ENCODE peak calls at places on chromosomes 5 and 9, in ten cellular contexts. Y is ELF-1; W is SHP77; Q is HT1080; S is amniotic epithelial cell; M is activated naive CD4-positive, alpha-beta T cell treated with anti-CD3 and anti-CD28 coated beads for 36 hours; A is CD8-positive, alpha-beta memory T cell; V is astrocyte of the spinal cord; P is skeletal muscle cell; Z is gastrocnemius medialis. N is an unnamed sample.

GRCh38 chr9:128764361-128764760 is 7.4 kb downstream of the ZER1 start:
- DNase-seq in Y (peak), Z (no peak), S (no peak), Q (no peak), A (no peak), P (no peak), W (no peak), M (peak), V (no peak), N (no peak)

GRCh38 chr5:115423541-115423940 is 121.0 kb downstream of the FEM1C start:
- DNase-seq in Z (peak), Q (no peak), Y (no peak), P (no peak), A (no peak), V (no peak), M (no peak), W (peak), S (no peak), N (no peak)

GRCh38 chr5:82388186-82388585 is 110.0 kb upstream of the RPS23 start:
- DNase-seq in W (no peak), P (no peak), Z (no peak), M (no peak), Y (no peak), V (peak), S (peak), Q (no peak), A (no peak), N (no peak)

GRCh38 chr5:74594172-74595040 is 46.1 kb downstream of the ENC1 start:
- DNase-seq in Q (no peak), S (peak), M (no peak), P (no peak), V (peak), Z (no peak), W (no peak), A (no peak), Y (no peak), N (no peak)

GRCh38 chr9:86945868-86946711 is 1.2 kb downstream of the GAS1 start:
- DNase-seq in V (peak), P (peak), Y (peak), M (peak), Q (peak), S (peak), W (peak), A (peak), Z (peak), N (peak)

GRCh38 chr9:101325053-101325452 is 59.8 kb downstream of the BAAT start:
- DNase-seq in Q (no peak), V (no peak), M (no peak), Z (no peak), A (no peak), Y (no peak), S (no peak), P (no peak), W (no peak), N (no peak)

GRCh38 chr9:80787636-80788035 is 901.7 kb downstream of the TLE1 start:
- DNase-seq in A (no peak), Q (no peak), W (no peak), Y (no peak), V (no peak), P (no peak), Z (no peak), S (no peak), M (no peak), N (no peak)

GRCh38 chr5:160054831-160055230 is 45.9 kb downstream of the TTC1 start:
- DNase-seq in A (no peak), P (no peak), V (peak), W (no peak), Z (no peak), Q (peak), M (no peak), S (no peak), Y (no peak), N (no peak)

N was measured in left lobe of liver.